ENCODE peak calls at places on chromosomes 6 and 20, in five cellular contexts. X is CD4-positive, alpha-beta T cell; L is astrocyte of the cerebellum; B is GM20000; S is heart left ventricle. V is an unnamed sample.

GRCh38 chr6:28105286-28105685 is 19.1 kb upstream of the ZSCAN16 start:
- DNase-seq in B (peak; percentile 38), S (no peak), X (no peak), L (no peak), V (peak; percentile 44)

GRCh38 chr6:162680367-162680766 is 47.2 kb downstream of the PRKN start:
- DNase-seq in X (no peak), S (no peak), B (no peak), L (no peak), V (no peak)

GRCh38 chr6:79048611-79049010 is 29.4 kb downstream of the PHIP start:
- DNase-seq in L (peak; percentile 15), X (no peak), S (no peak), B (no peak), V (no peak)

GRCh38 chr6:106908386-106908840 is 66.1 kb downstream of the CD24 start:
- DNase-seq in S (no peak), L (no peak), X (no peak), B (peak; percentile 12), V (peak; percentile 19)

GRCh38 chr6:53014034-53014433 is 18.9 kb upstream of the GSTA4 start:
- DNase-seq in B (no peak), L (no peak), X (no peak), S (no peak), V (no peak)

GRCh38 chr6:139699335-139699734 is 324.9 kb upstream of the CITED2 start:
- DNase-seq in S (no peak), X (no peak), L (no peak), B (no peak), V (no peak)

GRCh38 chr6:103153016-103153415 is 1706.7 kb downstream of the HACE1 start:
- DNase-seq in S (no peak), X (no peak), L (no peak), B (no peak), V (no peak)

GRCh38 chr6:166438211-166438861 is 55.6 kb upstream of the MPC1 start:
- DNase-seq in S (no peak), B (no peak), L (no peak), X (no peak), V (no peak)

GRCh38 chr20:46991850-46992639 is 97.4 kb downstream of the EYA2 start:
- DNase-seq in L (no peak), X (no peak), S (no peak), B (no peak), V (no peak)

GRCh38 chr6:163309491-163310026 is 105.0 kb upstream of the QKI start:
- DNase-seq in B (no peak), S (no peak), X (no peak), L (no peak), V (no peak)

GRCh38 chr6:31877125-31877650 is 1.6 kb downstream of the SLC44A4 start:
- DNase-seq in B (no peak), L (no peak), S (no peak), X (no peak), V (no peak)

GRCh38 chr6:76790045-76790796 is 673.1 kb downstream of the HTR1B start:
- DNase-seq in S (no peak), B (no peak), X (no peak), L (no peak), V (no peak)

GRCh38 chr6:127475135-127475822 is 16.1 kb upstream of the KIAA0408 start:
- DNase-seq in B (no peak), S (no peak), L (no peak), X (no peak), V (no peak)

GRCh38 chr6:108671175-108671574 is 110.5 kb downstream of the FOXO3 start:
- DNase-seq in X (no peak), S (no peak), L (no peak), B (no peak), V (no peak)

GRCh38 chr6:16519265-16520242 is 241.7 kb downstream of the ATXN1 start:
- DNase-seq in X (no peak), B (no peak), L (no peak), S (no peak), V (no peak)

GRCh38 chr6:20564777-20565176 is 30.5 kb downstream of the CDKAL1 start:
- DNase-seq in L (no peak), S (no peak), X (no peak), B (peak; percentile 26), V (peak; percentile 37)

GRCh38 chr6:136446579-136447182 is 103.5 kb downstream of the MAP7 start:
- DNase-seq in L (no peak), S (no peak), B (no peak), X (no peak), V (no peak)

GRCh38 chr20:36093804-36094145 is 60.8 kb upstream of the EPB41L1 start:
- DNase-seq in S (no peak), B (no peak), X (no peak), L (no peak), V (no peak)

GRCh38 chr20:34043025-34043424 is 49.3 kb downstream of the RALY start:
- DNase-seq in X (no peak), B (no peak), L (no peak), S (no peak), V (no peak)

GRCh38 chr6:63572733-63573139 is 456 bp downstream of the LOC128125822 start:
- DNase-seq in X (no peak), S (no peak), B (peak; percentile 30), L (no peak), V (peak; percentile 23)

GRCh38 chr6:63571883-63572732 is at the start of the genes LOC128125822 and PTP4A1:
- DNase-seq in X (peak; percentile 94), S (peak; percentile 98), L (peak; percentile 95), B (peak; percentile 96), V (peak; percentile 95)

GRCh38 chr6:63573140-63573898 is 1.0 kb downstream of the LOC128125822 start:
- DNase-seq in S (peak; percentile 77), X (peak; percentile 42), B (peak; percentile 68), L (peak; percentile 31), V (peak; percentile 70)

GRCh38 chr6:63574554-63574900 is 2.2 kb downstream of the LOC128125822 start:
- DNase-seq in S (no peak), X (no peak), L (no peak), B (no peak), V (no peak)

DNA sequence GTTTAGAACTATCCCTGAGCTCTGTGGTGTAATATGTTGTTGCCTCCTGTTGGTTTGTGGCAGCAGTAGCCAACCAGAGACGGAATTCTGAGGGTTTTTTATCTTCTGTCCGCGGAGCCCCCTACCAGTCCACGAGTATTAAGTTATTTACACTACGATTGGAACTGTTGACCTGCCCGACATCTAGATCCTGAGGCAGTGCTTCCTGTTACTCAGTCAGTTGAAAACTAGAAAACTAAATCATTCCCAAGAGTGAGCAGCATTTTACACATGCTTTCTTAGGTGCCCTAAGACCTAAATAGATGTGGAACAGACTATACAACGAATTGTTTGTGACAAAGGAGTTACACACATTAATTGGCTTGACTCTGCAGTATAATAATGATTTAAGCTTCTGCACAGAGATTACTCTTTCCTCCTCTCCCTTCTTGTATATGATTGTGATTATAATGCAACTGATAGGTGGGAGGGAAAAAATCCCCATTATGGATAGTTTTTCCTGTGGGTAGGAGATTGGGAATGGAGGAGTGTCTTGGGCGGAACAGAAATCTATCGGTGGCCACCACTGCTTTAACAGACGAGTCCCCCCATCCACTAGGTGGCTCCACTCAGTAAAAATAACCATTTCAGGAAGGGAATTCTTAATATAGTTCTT is 1.7 kb downstream of the LOC128125822 start:
- DNase-seq in S (no peak), X (peak; percentile 7), B (no peak), L (no peak), V (no peak)
- TF ChIP-seq CTCF in S (peak; percentile 31), X (peak; percentile 79), B (peak; percentile 32), L (peak; percentile 55), V (peak; percentile 65)

DNA sequence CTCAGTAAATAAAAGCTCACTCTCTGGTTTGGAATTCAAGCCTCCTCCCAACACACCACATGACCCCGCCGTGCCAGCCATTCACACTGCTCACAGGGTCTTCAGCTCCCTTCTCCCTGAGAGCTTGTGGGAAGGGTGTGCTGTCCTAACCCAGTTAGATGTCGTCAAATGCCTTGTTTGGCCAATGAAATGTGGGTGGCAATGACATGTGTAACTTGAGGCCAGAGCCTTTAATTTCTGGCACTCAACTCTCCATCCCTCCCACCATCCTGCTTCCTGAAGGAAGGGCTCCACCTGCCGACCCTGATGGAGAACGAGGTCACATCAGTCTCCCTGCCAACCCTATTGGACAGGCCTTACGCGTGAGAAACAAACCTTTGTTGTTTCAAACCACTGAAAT is 224.5 kb upstream of the AGPAT4 start:
- DNase-seq in B (no peak), X (no peak), L (peak; percentile 12), S (peak; percentile 23), V (no peak)
- TF ChIP-seq CTCF in B (no peak), X (no peak), L (peak; percentile 32), S (peak; percentile 30), V (no peak)

DNA sequence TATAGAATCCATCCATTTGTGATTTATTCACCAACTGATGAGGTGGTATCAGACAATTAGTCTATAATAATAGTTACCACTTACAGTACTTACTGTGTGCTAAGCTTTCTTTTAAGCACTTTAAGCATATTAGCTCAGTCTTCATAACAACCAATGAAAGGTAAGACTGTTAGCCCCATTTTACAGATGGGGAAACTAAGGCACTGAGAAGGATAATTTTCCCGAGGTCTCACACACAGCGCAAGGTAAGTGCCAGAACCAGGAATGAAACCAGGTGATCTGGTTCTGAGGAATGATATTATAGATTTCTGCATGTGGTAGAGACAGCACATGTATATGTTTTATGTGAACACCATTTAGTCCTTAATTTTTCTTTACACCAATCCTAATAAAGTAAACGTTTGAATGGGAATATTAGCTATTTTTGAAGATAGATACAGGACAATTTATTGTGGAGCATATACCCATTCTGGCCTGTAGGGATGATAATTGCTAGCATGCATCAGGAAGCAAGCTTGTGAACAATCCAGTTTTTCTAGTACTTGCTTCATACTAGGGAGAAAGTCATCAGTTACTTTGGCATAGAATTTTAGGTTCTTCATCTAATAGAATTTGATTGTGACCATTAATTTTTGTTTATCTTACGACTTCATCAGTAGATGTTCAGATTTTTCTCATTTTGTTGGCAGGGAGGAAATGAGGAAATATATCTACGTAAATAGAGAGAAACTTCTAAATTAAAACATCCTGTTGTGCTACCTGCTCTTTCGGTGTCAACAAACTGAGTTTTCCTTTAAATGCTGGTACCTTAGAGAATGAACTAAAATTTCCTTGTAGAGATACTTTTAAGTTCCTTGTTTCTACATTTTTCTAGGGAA is 3.0 kb downstream of the YWHAB start:
- DNase-seq in X (no peak), L (no peak), B (no peak), S (no peak), V (no peak)
- TF ChIP-seq CTCF in X (peak; percentile 21), L (no peak), B (no peak), S (no peak), V (no peak)

GRCh38 chr6:87407531-87407895 is 259 bp upstream of the CFAP206 start:
- DNase-seq in B (peak; percentile 10), S (peak; percentile 48), L (no peak), X (no peak), V (peak; percentile 19)

GRCh38 chr6:87408721-87409155 is 966 bp downstream of the CFAP206 start:
- DNase-seq in B (no peak), X (no peak), S (no peak), L (no peak), V (no peak)

DNA sequence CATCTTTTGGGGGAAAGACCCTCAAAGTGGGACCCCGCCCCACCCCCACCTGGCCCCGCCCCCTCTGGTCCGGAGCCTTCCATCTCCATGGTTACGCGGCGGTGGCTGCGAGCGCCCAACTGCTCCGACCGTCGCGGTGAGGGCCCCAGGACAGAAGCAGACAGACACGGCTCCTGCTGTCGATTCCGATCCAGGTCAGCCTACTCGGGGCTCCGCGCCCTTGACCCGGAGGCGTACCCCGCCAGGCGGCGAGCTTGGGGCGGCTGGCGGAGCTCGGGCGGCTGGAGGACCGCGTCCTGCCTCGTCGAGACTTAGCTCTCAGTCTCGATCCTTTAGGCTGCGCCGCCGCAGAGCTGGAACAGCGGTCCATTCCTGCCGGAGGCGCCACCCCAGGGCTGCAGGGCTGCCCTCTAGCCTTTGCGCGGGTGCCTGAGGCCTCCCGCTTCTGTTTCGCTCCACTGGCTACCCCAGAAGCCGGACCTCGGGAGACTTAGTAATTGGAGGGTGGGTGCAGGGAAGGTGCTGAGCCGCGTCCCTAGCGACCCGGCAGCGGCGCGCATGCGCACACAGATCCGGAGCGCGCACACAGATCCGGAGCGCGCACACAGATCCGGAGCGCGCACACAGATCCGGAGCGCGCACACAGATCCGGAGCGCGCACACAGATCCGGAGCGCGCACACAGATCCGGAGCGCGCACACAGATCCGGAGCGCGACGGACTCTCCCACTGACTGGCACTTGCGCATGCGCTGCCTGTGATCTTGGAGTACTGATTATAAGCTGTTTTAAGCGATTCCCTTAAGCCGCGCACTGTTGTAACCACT is at the start of gene CFAP206:
- DNase-seq in S (peak; percentile 79), B (peak; percentile 88), L (peak; percentile 69), X (peak; percentile 68), V (peak; percentile 89)
- TF ChIP-seq CTCF in S (peak; percentile 15), B (no peak), L (peak; percentile 17), X (no peak), V (peak; percentile 34)